ENCODE peak calls at places on chromosomes 4 and X, in seven cellular contexts. One of them, this sample, is unnamed.

GRCh38 chrX:139930923-139931645 is 1.8 kb downstream of the ATP11C start:
- DNase-seq in WTC11: no peak
- DNase-seq in naive B cell: peak; percentile 15
- DNase-seq in occipital lobe: no peak
- DNase-seq in DMS79 treated with DMSO at 0.1 percent for 48 hours: peak; percentile 11
- DNase-seq in activated T-helper 1 cell treated with anti-CD3 and anti-CD28 coated beads, Interleukin-2, amount 50 U/mL, for 16 hours: peak; percentile 8
- DNase-seq in GM20000: peak; percentile 7
- DNase-seq in this sample: peak; percentile 32

GRCh38 chrX:74449322-74449936 is 28.1 kb downstream of the SLC16A2 start:
- DNase-seq in GM20000: no peak
- DNase-seq in WTC11: no peak
- DNase-seq in DMS79 treated with DMSO at 0.1 percent for 48 hours: peak; percentile 32
- DNase-seq in naive B cell: no peak
- DNase-seq in occipital lobe: no peak
- DNase-seq in activated T-helper 1 cell treated with anti-CD3 and anti-CD28 coated beads, Interleukin-2, amount 50 U/mL, for 16 hours: no peak
- DNase-seq in this sample: peak; percentile 25

GRCh38 chrX:68508799-68509198 is 9.9 kb downstream of the YIPF6 start:
- DNase-seq in GM20000: no peak
- DNase-seq in naive B cell: no peak
- DNase-seq in occipital lobe: no peak
- DNase-seq in activated T-helper 1 cell treated with anti-CD3 and anti-CD28 coated beads, Interleukin-2, amount 50 U/mL, for 16 hours: no peak
- DNase-seq in WTC11: no peak
- DNase-seq in DMS79 treated with DMSO at 0.1 percent for 48 hours: no peak
- DNase-seq in this sample: peak; percentile 6

GRCh38 chr4:185567828-185568442 is 32.6 kb upstream of the PDLIM3 start:
- DNase-seq in occipital lobe: peak; percentile 42
- DNase-seq in WTC11: no peak
- DNase-seq in naive B cell: no peak
- DNase-seq in GM20000: no peak
- DNase-seq in DMS79 treated with DMSO at 0.1 percent for 48 hours: no peak
- DNase-seq in activated T-helper 1 cell treated with anti-CD3 and anti-CD28 coated beads, Interleukin-2, amount 50 U/mL, for 16 hours: no peak
- DNase-seq in this sample: peak; percentile 39

GRCh38 chr4:147518846-147519767 is 38.2 kb downstream of the EDNRA start:
- DNase-seq in occipital lobe: peak; percentile 18
- DNase-seq in activated T-helper 1 cell treated with anti-CD3 and anti-CD28 coated beads, Interleukin-2, amount 50 U/mL, for 16 hours: no peak
- DNase-seq in GM20000: peak; percentile 57
- DNase-seq in WTC11: peak; percentile 70
- DNase-seq in DMS79 treated with DMSO at 0.1 percent for 48 hours: peak; percentile 0
- DNase-seq in naive B cell: peak; percentile 1
- DNase-seq in this sample: peak; percentile 78

GRCh38 chr4:117135634-117136354 is 50.4 kb upstream of the TRAM1L1 start:
- DNase-seq in DMS79 treated with DMSO at 0.1 percent for 48 hours: no peak
- DNase-seq in activated T-helper 1 cell treated with anti-CD3 and anti-CD28 coated beads, Interleukin-2, amount 50 U/mL, for 16 hours: no peak
- DNase-seq in GM20000: peak; percentile 2
- DNase-seq in WTC11: no peak
- DNase-seq in naive B cell: no peak
- DNase-seq in occipital lobe: no peak
- DNase-seq in this sample: no peak

GRCh38 chr4:113961322-113961698 is 18.1 kb downstream of the ARSJ start:
- DNase-seq in occipital lobe: no peak
- DNase-seq in naive B cell: no peak
- DNase-seq in activated T-helper 1 cell treated with anti-CD3 and anti-CD28 coated beads, Interleukin-2, amount 50 U/mL, for 16 hours: no peak
- DNase-seq in GM20000: no peak
- DNase-seq in DMS79 treated with DMSO at 0.1 percent for 48 hours: no peak
- DNase-seq in WTC11: no peak
- DNase-seq in this sample: peak; percentile 64

GRCh38 chr4:109998867-109999303 is 86.2 kb downstream of the EGF start:
- DNase-seq in naive B cell: peak; percentile 55
- DNase-seq in occipital lobe: no peak
- DNase-seq in DMS79 treated with DMSO at 0.1 percent for 48 hours: peak; percentile 5
- DNase-seq in activated T-helper 1 cell treated with anti-CD3 and anti-CD28 coated beads, Interleukin-2, amount 50 U/mL, for 16 hours: no peak
- DNase-seq in WTC11: no peak
- DNase-seq in GM20000: peak; percentile 39
- DNase-seq in this sample: peak; percentile 63

GRCh38 chrX:149497626-149498025 is 7.5 kb downstream of the IDS start:
- DNase-seq in GM20000: no peak
- DNase-seq in activated T-helper 1 cell treated with anti-CD3 and anti-CD28 coated beads, Interleukin-2, amount 50 U/mL, for 16 hours: no peak
- DNase-seq in naive B cell: no peak
- DNase-seq in WTC11: no peak
- DNase-seq in occipital lobe: no peak
- DNase-seq in DMS79 treated with DMSO at 0.1 percent for 48 hours: no peak
- DNase-seq in this sample: peak; percentile 78

GRCh38 chr4:188934320-188934975 is 795.2 kb downstream of the TRIML1 start:
- DNase-seq in DMS79 treated with DMSO at 0.1 percent for 48 hours: no peak
- DNase-seq in WTC11: no peak
- DNase-seq in occipital lobe: no peak
- DNase-seq in activated T-helper 1 cell treated with anti-CD3 and anti-CD28 coated beads, Interleukin-2, amount 50 U/mL, for 16 hours: no peak
- DNase-seq in GM20000: no peak
- DNase-seq in naive B cell: no peak
- DNase-seq in this sample: peak; percentile 53

GRCh38 chrX:148193759-148194158 is 212.6 kb downstream of the FMR1NB start:
- DNase-seq in activated T-helper 1 cell treated with anti-CD3 and anti-CD28 coated beads, Interleukin-2, amount 50 U/mL, for 16 hours: no peak
- DNase-seq in GM20000: no peak
- DNase-seq in WTC11: no peak
- DNase-seq in occipital lobe: no peak
- DNase-seq in DMS79 treated with DMSO at 0.1 percent for 48 hours: no peak
- DNase-seq in naive B cell: no peak
- DNase-seq in this sample: no peak

GRCh38 chr4:110550260-110550659 is 72.6 kb downstream of the PITX2 start:
- DNase-seq in GM20000: no peak
- DNase-seq in occipital lobe: no peak
- DNase-seq in activated T-helper 1 cell treated with anti-CD3 and anti-CD28 coated beads, Interleukin-2, amount 50 U/mL, for 16 hours: no peak
- DNase-seq in WTC11: no peak
- DNase-seq in DMS79 treated with DMSO at 0.1 percent for 48 hours: no peak
- DNase-seq in naive B cell: no peak
- DNase-seq in this sample: peak; percentile 9

GRCh38 chr4:26573389-26573794 is 10.5 kb upstream of the TBC1D19 start:
- DNase-seq in GM20000: no peak
- DNase-seq in occipital lobe: no peak
- DNase-seq in naive B cell: no peak
- DNase-seq in DMS79 treated with DMSO at 0.1 percent for 48 hours: no peak
- DNase-seq in activated T-helper 1 cell treated with anti-CD3 and anti-CD28 coated beads, Interleukin-2, amount 50 U/mL, for 16 hours: no peak
- DNase-seq in WTC11: no peak
- DNase-seq in this sample: peak; percentile 31

GRCh38 chr4:6263541-6264540 is 5.8 kb upstream of the WFS1 start:
- DNase-seq in activated T-helper 1 cell treated with anti-CD3 and anti-CD28 coated beads, Interleukin-2, amount 50 U/mL, for 16 hours: no peak
- DNase-seq in naive B cell: no peak
- DNase-seq in GM20000: peak; percentile 55
- DNase-seq in WTC11: peak; percentile 61
- DNase-seq in DMS79 treated with DMSO at 0.1 percent for 48 hours: no peak
- DNase-seq in occipital lobe: no peak
- DNase-seq in this sample: peak; percentile 60

GRCh38 chr4:184896868-184897715 is 71.3 kb upstream of the ACSL1 start:
- DNase-seq in DMS79 treated with DMSO at 0.1 percent for 48 hours: no peak
- DNase-seq in occipital lobe: no peak
- DNase-seq in GM20000: peak; percentile 69
- DNase-seq in naive B cell: no peak
- DNase-seq in activated T-helper 1 cell treated with anti-CD3 and anti-CD28 coated beads, Interleukin-2, amount 50 U/mL, for 16 hours: no peak
- DNase-seq in WTC11: no peak
- DNase-seq in this sample: no peak

GRCh38 chrX:136839196-136839595 is 41.3 kb downstream of the RBMX start:
- DNase-seq in GM20000: no peak
- DNase-seq in activated T-helper 1 cell treated with anti-CD3 and anti-CD28 coated beads, Interleukin-2, amount 50 U/mL, for 16 hours: no peak
- DNase-seq in DMS79 treated with DMSO at 0.1 percent for 48 hours: no peak
- DNase-seq in occipital lobe: no peak
- DNase-seq in naive B cell: no peak
- DNase-seq in WTC11: no peak
- DNase-seq in this sample: peak; percentile 62

GRCh38 chrX:40262641-40263560 is 165.1 kb upstream of the BCOR start:
- DNase-seq in activated T-helper 1 cell treated with anti-CD3 and anti-CD28 coated beads, Interleukin-2, amount 50 U/mL, for 16 hours: no peak
- DNase-seq in naive B cell: no peak
- DNase-seq in WTC11: no peak
- DNase-seq in DMS79 treated with DMSO at 0.1 percent for 48 hours: no peak
- DNase-seq in occipital lobe: no peak
- DNase-seq in GM20000: no peak
- DNase-seq in this sample: peak; percentile 86

GRCh38 chr4:21304061-21304541 is 603.8 kb downstream of the PACRGL start:
- DNase-seq in naive B cell: no peak
- DNase-seq in GM20000: no peak
- DNase-seq in DMS79 treated with DMSO at 0.1 percent for 48 hours: no peak
- DNase-seq in WTC11: peak; percentile 73
- DNase-seq in occipital lobe: peak; percentile 40
- DNase-seq in activated T-helper 1 cell treated with anti-CD3 and anti-CD28 coated beads, Interleukin-2, amount 50 U/mL, for 16 hours: no peak
- DNase-seq in this sample: no peak

GRCh38 chr4:152534541-152535231 is 1.2 kb downstream of the FBXW7 start:
- DNase-seq in DMS79 treated with DMSO at 0.1 percent for 48 hours: peak; percentile 5
- DNase-seq in occipital lobe: no peak
- DNase-seq in GM20000: peak; percentile 32
- DNase-seq in naive B cell: peak; percentile 64
- DNase-seq in activated T-helper 1 cell treated with anti-CD3 and anti-CD28 coated beads, Interleukin-2, amount 50 U/mL, for 16 hours: peak; percentile 35
- DNase-seq in WTC11: peak; percentile 41
- DNase-seq in this sample: peak; percentile 48

GRCh38 chr4:151728679-151729078 is 32.1 kb downstream of the GATB start:
- DNase-seq in activated T-helper 1 cell treated with anti-CD3 and anti-CD28 coated beads, Interleukin-2, amount 50 U/mL, for 16 hours: no peak
- DNase-seq in DMS79 treated with DMSO at 0.1 percent for 48 hours: no peak
- DNase-seq in occipital lobe: no peak
- DNase-seq in naive B cell: no peak
- DNase-seq in GM20000: no peak
- DNase-seq in WTC11: no peak
- DNase-seq in this sample: no peak

GRCh38 chr4:180664766-180665368 is 1578.3 kb upstream of the TENM3 start:
- DNase-seq in occipital lobe: peak; percentile 37
- DNase-seq in activated T-helper 1 cell treated with anti-CD3 and anti-CD28 coated beads, Interleukin-2, amount 50 U/mL, for 16 hours: no peak
- DNase-seq in naive B cell: peak; percentile 30
- DNase-seq in GM20000: peak; percentile 43
- DNase-seq in DMS79 treated with DMSO at 0.1 percent for 48 hours: peak; percentile 75
- DNase-seq in WTC11: peak; percentile 74
- DNase-seq in this sample: peak; percentile 71

GRCh38 chr4:108168672-108169562 is at the start of gene LEF1:
- DNase-seq in activated T-helper 1 cell treated with anti-CD3 and anti-CD28 coated beads, Interleukin-2, amount 50 U/mL, for 16 hours: peak; percentile 52
- DNase-seq in occipital lobe: no peak
- DNase-seq in DMS79 treated with DMSO at 0.1 percent for 48 hours: peak; percentile 61
- DNase-seq in WTC11: peak; percentile 76
- DNase-seq in naive B cell: peak; percentile 28
- DNase-seq in GM20000: peak; percentile 83
- DNase-seq in this sample: peak; percentile 26

GRCh38 chr4:105304085-105304484 is 157.4 kb downstream of the TET2 start:
- DNase-seq in WTC11: no peak
- DNase-seq in activated T-helper 1 cell treated with anti-CD3 and anti-CD28 coated beads, Interleukin-2, amount 50 U/mL, for 16 hours: no peak
- DNase-seq in GM20000: no peak
- DNase-seq in naive B cell: no peak
- DNase-seq in DMS79 treated with DMSO at 0.1 percent for 48 hours: no peak
- DNase-seq in occipital lobe: no peak
- DNase-seq in this sample: no peak

GRCh38 chrX:7145454-7145853 is 2.1 kb upstream of the STS start:
- DNase-seq in WTC11: no peak
- DNase-seq in naive B cell: no peak
- DNase-seq in GM20000: no peak
- DNase-seq in DMS79 treated with DMSO at 0.1 percent for 48 hours: no peak
- DNase-seq in activated T-helper 1 cell treated with anti-CD3 and anti-CD28 coated beads, Interleukin-2, amount 50 U/mL, for 16 hours: no peak
- DNase-seq in occipital lobe: no peak
- DNase-seq in this sample: peak; percentile 62

GRCh38 chr4:78768447-78769177 is 7.5 kb upstream of the BMP2K start:
- DNase-seq in occipital lobe: no peak
- DNase-seq in activated T-helper 1 cell treated with anti-CD3 and anti-CD28 coated beads, Interleukin-2, amount 50 U/mL, for 16 hours: no peak
- DNase-seq in DMS79 treated with DMSO at 0.1 percent for 48 hours: no peak
- DNase-seq in GM20000: no peak
- DNase-seq in WTC11: no peak
- DNase-seq in naive B cell: no peak
- DNase-seq in this sample: peak; percentile 67

GRCh38 chrX:111568356-111568755 is 56.9 kb downstream of the SERTM2 start:
- DNase-seq in GM20000: no peak
- DNase-seq in WTC11: peak; percentile 18
- DNase-seq in activated T-helper 1 cell treated with anti-CD3 and anti-CD28 coated beads, Interleukin-2, amount 50 U/mL, for 16 hours: no peak
- DNase-seq in occipital lobe: no peak
- DNase-seq in naive B cell: no peak
- DNase-seq in DMS79 treated with DMSO at 0.1 percent for 48 hours: no peak
- DNase-seq in this sample: peak; percentile 0

GRCh38 chr4:156615066-156615514 is 356.5 kb downstream of the PDGFC start:
- DNase-seq in naive B cell: no peak
- DNase-seq in WTC11: no peak
- DNase-seq in activated T-helper 1 cell treated with anti-CD3 and anti-CD28 coated beads, Interleukin-2, amount 50 U/mL, for 16 hours: no peak
- DNase-seq in GM20000: no peak
- DNase-seq in occipital lobe: no peak
- DNase-seq in DMS79 treated with DMSO at 0.1 percent for 48 hours: no peak
- DNase-seq in this sample: peak; percentile 95

GRCh38 chr4:183171484-183172267 is 72.6 kb downstream of the WWC2 start:
- DNase-seq in GM20000: no peak
- DNase-seq in DMS79 treated with DMSO at 0.1 percent for 48 hours: no peak
- DNase-seq in occipital lobe: no peak
- DNase-seq in activated T-helper 1 cell treated with anti-CD3 and anti-CD28 coated beads, Interleukin-2, amount 50 U/mL, for 16 hours: no peak
- DNase-seq in naive B cell: no peak
- DNase-seq in WTC11: no peak
- DNase-seq in this sample: no peak

GRCh38 chr4:166202991-166203390 is 330.0 kb downstream of the TLL1 start:
- DNase-seq in naive B cell: no peak
- DNase-seq in occipital lobe: no peak
- DNase-seq in GM20000: no peak
- DNase-seq in DMS79 treated with DMSO at 0.1 percent for 48 hours: no peak
- DNase-seq in activated T-helper 1 cell treated with anti-CD3 and anti-CD28 coated beads, Interleukin-2, amount 50 U/mL, for 16 hours: no peak
- DNase-seq in WTC11: peak; percentile 20
- DNase-seq in this sample: no peak

GRCh38 chr4:110865611-110866254 is 242.9 kb upstream of the PITX2 start:
- DNase-seq in occipital lobe: no peak
- DNase-seq in GM20000: no peak
- DNase-seq in naive B cell: no peak
- DNase-seq in activated T-helper 1 cell treated with anti-CD3 and anti-CD28 coated beads, Interleukin-2, amount 50 U/mL, for 16 hours: no peak
- DNase-seq in WTC11: no peak
- DNase-seq in DMS79 treated with DMSO at 0.1 percent for 48 hours: no peak
- DNase-seq in this sample: peak; percentile 87

GRCh38 chr4:10490996-10491395 is 33.8 kb upstream of the ZNF518B start:
- DNase-seq in DMS79 treated with DMSO at 0.1 percent for 48 hours: no peak
- DNase-seq in occipital lobe: no peak
- DNase-seq in activated T-helper 1 cell treated with anti-CD3 and anti-CD28 coated beads, Interleukin-2, amount 50 U/mL, for 16 hours: no peak
- DNase-seq in GM20000: no peak
- DNase-seq in WTC11: no peak
- DNase-seq in naive B cell: no peak
- DNase-seq in this sample: no peak

GRCh38 chrX:19152762-19153161 is 30.5 kb upstream of the ADGRG2 start:
- DNase-seq in occipital lobe: no peak
- DNase-seq in naive B cell: no peak
- DNase-seq in activated T-helper 1 cell treated with anti-CD3 and anti-CD28 coated beads, Interleukin-2, amount 50 U/mL, for 16 hours: no peak
- DNase-seq in GM20000: no peak
- DNase-seq in WTC11: no peak
- DNase-seq in DMS79 treated with DMSO at 0.1 percent for 48 hours: no peak
- DNase-seq in this sample: no peak

GRCh38 chr4:30718889-30719252 is 1.3 kb upstream of the PCDH7 start:
- DNase-seq in DMS79 treated with DMSO at 0.1 percent for 48 hours: no peak
- DNase-seq in GM20000: peak; percentile 23
- DNase-seq in naive B cell: no peak
- DNase-seq in activated T-helper 1 cell treated with anti-CD3 and anti-CD28 coated beads, Interleukin-2, amount 50 U/mL, for 16 hours: no peak
- DNase-seq in WTC11: no peak
- DNase-seq in occipital lobe: no peak
- DNase-seq in this sample: peak; percentile 22

GRCh38 chrX:101483705-101484104 is 1.6 kb upstream of the ARMCX4 start:
- DNase-seq in naive B cell: no peak
- DNase-seq in GM20000: no peak
- DNase-seq in WTC11: peak; percentile 13
- DNase-seq in DMS79 treated with DMSO at 0.1 percent for 48 hours: no peak
- DNase-seq in occipital lobe: no peak
- DNase-seq in activated T-helper 1 cell treated with anti-CD3 and anti-CD28 coated beads, Interleukin-2, amount 50 U/mL, for 16 hours: no peak
- DNase-seq in this sample: no peak

GRCh38 chr4:173821031-173821430 is 291.0 kb upstream of the HAND2 start:
- DNase-seq in naive B cell: no peak
- DNase-seq in occipital lobe: no peak
- DNase-seq in GM20000: no peak
- DNase-seq in DMS79 treated with DMSO at 0.1 percent for 48 hours: no peak
- DNase-seq in activated T-helper 1 cell treated with anti-CD3 and anti-CD28 coated beads, Interleukin-2, amount 50 U/mL, for 16 hours: no peak
- DNase-seq in WTC11: no peak
- DNase-seq in this sample: no peak

GRCh38 chr4:76495166-76495565 is 60.1 kb downstream of the SHROOM3 start:
- DNase-seq in occipital lobe: no peak
- DNase-seq in GM20000: no peak
- DNase-seq in WTC11: no peak
- DNase-seq in activated T-helper 1 cell treated with anti-CD3 and anti-CD28 coated beads, Interleukin-2, amount 50 U/mL, for 16 hours: no peak
- DNase-seq in DMS79 treated with DMSO at 0.1 percent for 48 hours: no peak
- DNase-seq in naive B cell: no peak
- DNase-seq in this sample: no peak

GRCh38 chr4:151488968-151489367 is 80.0 kb downstream of the FHIP1A start:
- DNase-seq in activated T-helper 1 cell treated with anti-CD3 and anti-CD28 coated beads, Interleukin-2, amount 50 U/mL, for 16 hours: no peak
- DNase-seq in occipital lobe: no peak
- DNase-seq in naive B cell: no peak
- DNase-seq in WTC11: no peak
- DNase-seq in DMS79 treated with DMSO at 0.1 percent for 48 hours: no peak
- DNase-seq in GM20000: no peak
- DNase-seq in this sample: no peak

GRCh38 chr4:8860892-8861575 is 10.6 kb downstream of the HMX1 start:
- DNase-seq in naive B cell: no peak
- DNase-seq in occipital lobe: no peak
- DNase-seq in activated T-helper 1 cell treated with anti-CD3 and anti-CD28 coated beads, Interleukin-2, amount 50 U/mL, for 16 hours: no peak
- DNase-seq in WTC11: peak; percentile 71
- DNase-seq in GM20000: peak; percentile 39
- DNase-seq in DMS79 treated with DMSO at 0.1 percent for 48 hours: peak; percentile 19
- DNase-seq in this sample: no peak